ENCODE peak calls at places on chromosome 13, in seven cellular contexts. G is posterior cingulate gyrus; B is Calu3; E is activated naive CD4-positive, alpha-beta T cell; O is stimulated activated CD4-positive, alpha-beta T cell treated with anti-CD3 and anti-CD28 coated beads, TNF-alpha, amount 100 ng/mL, for 4 hours; D is kidney glomerular epithelial cell; P is activated CD4-positive, alpha-beta T cell treated with anti-CD3 and anti-CD28 coated beads for 48 hours. Y is an unnamed sample.

GRCh38 chr13:20390526-20391175 is 135.0 kb downstream of the CRYL1 start:
- DNase-seq in P (no peak), E (no peak), O (no peak), G (no peak), B (no peak), D (no peak), Y (no peak)

GRCh38 chr13:31631071-31631470 is 108.3 kb upstream of the RXFP2 start:
- DNase-seq in P (no peak), O (no peak), E (no peak), G (no peak), D (no peak), B (no peak), Y (no peak)

GRCh38 chr13:74661851-74662250 is 527.6 kb upstream of the KLF12 start:
- DNase-seq in G (no peak), D (no peak), P (no peak), E (no peak), B (no peak), O (no peak), Y (no peak)

GRCh38 chr13:110366733-110367132 is 59.6 kb downstream of the COL4A2 start:
- DNase-seq in B (no peak), O (no peak), G (no peak), E (no peak), P (no peak), D (no peak), Y (no peak)

GRCh38 chr13:33554919-33555791 is 262.8 kb upstream of the RFC3 start:
- DNase-seq in E (no peak), O (no peak), B (no peak), G (no peak), D (no peak), P (no peak), Y (no peak)

GRCh38 chr13:26024558-26024957 is 27.3 kb downstream of the SHISA2 start:
- DNase-seq in E (no peak), B (no peak), D (peak; percentile 59), G (no peak), P (no peak), O (no peak), Y (no peak)

GRCh38 chr13:99605417-99606321 is 104.4 kb downstream of the TM9SF2 start:
- DNase-seq in G (peak; percentile 36), E (no peak), P (peak; percentile 57), D (peak; percentile 45), B (peak; percentile 28), O (peak; percentile 13), Y (peak; percentile 39)

GRCh38 chr13:93861818-93862217 is 617.7 kb downstream of the DCT start:
- DNase-seq in B (no peak), G (no peak), P (no peak), D (peak; percentile 36), O (no peak), E (no peak), Y (no peak)

GRCh38 chr13:42757678-42758420 is 23.5 kb upstream of the FAM216B start:
- DNase-seq in B (no peak), P (no peak), D (no peak), E (no peak), O (no peak), G (no peak), Y (no peak)

GRCh38 chr13:100659578-100659977 is 15.0 kb downstream of the TMTC4 start:
- DNase-seq in O (no peak), G (no peak), E (no peak), D (no peak), P (no peak), B (no peak), Y (no peak)

GRCh38 chr13:21544515-21544914 is 59.5 kb downstream of the MICU2 start:
- DNase-seq in B (no peak), P (no peak), E (no peak), O (no peak), D (no peak), G (no peak), Y (no peak)

GRCh38 chr13:23510979-23511735 is 59.1 kb upstream of the TNFRSF19 start:
- DNase-seq in B (no peak), E (no peak), D (peak; percentile 27), P (no peak), G (no peak), O (no peak), Y (no peak)

GRCh38 chr13:29937836-29938235 is 87.4 kb upstream of the UBL3 start:
- DNase-seq in E (no peak), D (no peak), B (no peak), O (peak; percentile 13), P (peak; percentile 44), G (peak; percentile 20), Y (no peak)

GRCh38 chr13:25406377-25406776 is 34.6 kb downstream of the ATP8A2 start:
- DNase-seq in O (no peak), E (no peak), P (no peak), B (no peak), G (no peak), D (peak; percentile 2), Y (peak; percentile 23)

GRCh38 chr13:32977321-32977720 is 38.9 kb upstream of the KL start:
- DNase-seq in O (no peak), E (no peak), B (no peak), D (no peak), P (no peak), G (no peak), Y (no peak)

GRCh38 chr13:24626449-24626848 is 53.8 kb upstream of the ATP12A start:
- DNase-seq in E (no peak), P (no peak), D (no peak), G (no peak), B (no peak), O (no peak), Y (no peak)

GRCh38 chr13:110213461-110214074 is 93.4 kb downstream of the COL4A1 start:
- DNase-seq in D (no peak), E (no peak), P (no peak), G (no peak), O (no peak), B (no peak), Y (no peak)

GRCh38 chr13:63198076-63198475 is 1782.4 kb upstream of the PCDH20 start:
- DNase-seq in E (no peak), G (no peak), D (no peak), P (no peak), B (no peak), O (no peak), Y (no peak)

GRCh38 chr13:50845211-50845610 is 1.7 kb upstream of the DLEU7 start:
- DNase-seq in B (no peak), E (no peak), G (no peak), O (no peak), P (no peak), D (no peak), Y (no peak)